ENCODE peak calls at places on chromosomes 12 and 14, in five cellular contexts. A is H7, L is fibroblast of mammary gland, H is cardiac fibroblast, K is AG10803. R is an unnamed sample.

GRCh38 chr14:105485720-105486332 is 860 bp upstream of the CRIP1 start:
- DNase-seq in H (no peak), A (peak), L (no peak), K (no peak), R (peak)

GRCh38 chr12:110111476-110112334 is 12.5 kb upstream of the IFT81 start:
- DNase-seq in H (no peak), K (no peak), A (no peak), L (no peak), R (no peak)

GRCh38 chr12:110844551-110845395 is 2.0 kb upstream of the CCDC63 start:
- DNase-seq in L (peak), H (peak), A (no peak), K (peak), R (no peak)

GRCh38 chr14:104183796-104184195 is 45.4 kb downstream of the KIF26A start:
- DNase-seq in H (no peak), A (peak), L (no peak), K (no peak), R (no peak)

GRCh38 chr14:104972301-104973211 is 5.6 kb downstream of the AHNAK2 start:
- DNase-seq in A (no peak), H (peak), L (peak), K (peak), R (peak)

GRCh38 chr12:27999521-27999920 is 27.0 kb upstream of the PTHLH start:
- DNase-seq in L (peak), H (peak), A (no peak), K (peak), R (no peak)

GRCh38 chr12:43903686-43904085 is 67.8 kb downstream of the TMEM117 start:
- DNase-seq in K (no peak), L (no peak), H (no peak), A (no peak), R (no peak)

GRCh38 chr12:22634883-22635282 is 9.9 kb downstream of the ETNK1 start:
- DNase-seq in H (no peak), A (no peak), K (no peak), L (no peak), R (no peak)

GRCh38 chr12:25768151-25768550 is 190.3 kb upstream of the RASSF8 start:
- DNase-seq in H (no peak), K (no peak), A (no peak), L (no peak), R (no peak)

GRCh38 chr14:62670526-62670925 is 374.7 kb downstream of the KCNH5 start:
- DNase-seq in K (no peak), A (no peak), H (peak), L (peak), R (no peak)

GRCh38 chr12:2779281-2779680 is 15.5 kb upstream of the FKBP4 start:
- DNase-seq in L (no peak), H (no peak), A (peak), K (no peak), R (peak)

GRCh38 chr12:12786371-12786715 is 884 bp downstream of the APOLD1 start:
- DNase-seq in H (no peak), L (peak), A (no peak), K (peak), R (no peak)

GRCh38 chr12:43776498-43776897 is 17.7 kb downstream of the IRAK4 start:
- DNase-seq in L (peak), K (peak), H (peak), A (peak), R (peak)

GRCh38 chr12:40446385-40446784 is 221.6 kb downstream of the LRRK2 start:
- DNase-seq in A (peak), K (peak), L (peak), H (peak), R (no peak)

GRCh38 chr12:70449074-70449757 is 83.1 kb downstream of the KCNMB4 start:
- DNase-seq in H (peak), L (peak), A (no peak), K (no peak), R (no peak)

GRCh38 chr12:89453121-89453520 is 71.5 kb downstream of the GALNT4 start:
- DNase-seq in K (no peak), H (no peak), L (no peak), A (no peak), R (no peak)

GRCh38 chr12:53983580-53984572 is 1.1 kb upstream of the HOXC10 start:
- DNase-seq in L (no peak), A (peak), H (no peak), K (peak), R (no peak)

GRCh38 chr12:122474324-122474716 is 26.4 kb downstream of the ZCCHC8 start:
- DNase-seq in H (no peak), A (no peak), L (no peak), K (no peak), R (no peak)

GRCh38 chr12:32854097-32854496 is 42.5 kb downstream of the PKP2 start:
- DNase-seq in K (no peak), H (no peak), L (no peak), A (no peak), R (no peak)

GRCh38 chr12:49233842-49234526 is 30.9 kb upstream of the TUBA1C start:
- DNase-seq in L (no peak), K (no peak), A (no peak), H (no peak), R (no peak)

GRCh38 chr14:55131782-55132181 is 2.7 kb downstream of the LGALS3 start:
- DNase-seq in A (no peak), H (no peak), K (peak), L (peak), R (no peak)

GRCh38 chr12:13090054-13090453 is 13.4 kb downstream of the GSG1 start:
- DNase-seq in K (no peak), H (no peak), L (no peak), A (no peak), R (no peak)

GRCh38 chr12:49806877-49807276 is 21.3 kb downstream of the NCKAP5L start:
- DNase-seq in A (no peak), K (no peak), H (no peak), L (no peak), R (no peak)

GRCh38 chr12:89087149-89087834 is 265.0 kb downstream of the DUSP6 start:
- DNase-seq in K (no peak), A (no peak), L (no peak), H (no peak), R (no peak)

GRCh38 chr12:114982760-114983159 is 298.8 kb upstream of the TBX3 start:
- DNase-seq in H (peak), A (peak), L (peak), K (no peak), R (no peak)

DNA sequence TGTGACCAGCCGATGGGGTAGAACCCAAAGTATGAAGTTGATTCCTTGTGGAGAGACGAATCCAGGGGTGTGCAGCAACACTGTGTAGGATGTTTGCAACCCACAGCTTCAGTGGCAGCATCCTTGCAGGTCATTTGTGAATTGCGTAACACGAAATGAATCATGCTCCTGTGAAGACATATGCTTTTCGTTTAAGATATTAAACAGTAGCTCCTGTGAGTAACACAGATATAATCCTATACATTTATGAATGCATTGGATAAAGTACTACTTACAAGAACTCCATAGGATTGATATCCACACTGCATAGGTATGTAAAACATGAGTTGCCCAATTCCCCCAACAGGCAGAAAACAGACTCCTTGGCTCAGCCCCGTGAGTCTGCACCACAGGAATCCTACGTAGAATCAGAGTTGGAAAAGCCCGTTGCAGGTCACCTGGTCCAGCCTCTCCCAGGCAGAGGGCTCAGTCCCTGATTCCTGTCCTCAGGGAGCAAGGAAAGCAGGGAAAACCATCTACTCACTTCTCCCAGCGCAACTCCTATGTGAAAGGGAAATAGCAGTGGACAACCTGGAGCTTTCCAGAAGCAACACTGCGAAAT is 75.8 kb downstream of the GPATCH2L start:
- DNase-seq in K (peak), L (peak), H (peak), A (peak), R (no peak)
- H3K4me3 ChIP-seq in K (no peak), L (no peak), H (no peak), A (no peak), R (no peak)

GRCh38 chr14:38256358-38256840 is 506 bp upstream of the CLEC14A start:
- DNase-seq in H (peak), A (peak), L (peak), K (peak), R (no peak)
- H3K4me3 ChIP-seq in H (peak), A (peak), L (no peak), K (no peak), R (no peak)

GRCh38 chr14:73245401-73246325 is 8.4 kb downstream of the PAPLN start:
- DNase-seq in K (peak), H (peak), L (peak), A (peak), R (no peak)
- H3K4me3 ChIP-seq in K (peak), H (peak), L (peak), A (peak), R (no peak)

GRCh38 chr12:92022093-92022492 is 123.6 kb downstream of the BTG1 start:
- DNase-seq in A (no peak), H (no peak), K (no peak), L (no peak), R (no peak)
- H3K4me3 ChIP-seq in A (no peak), H (no peak), K (no peak), L (no peak), R (no peak)

GRCh38 chr12:117098071-117098360 is 1.2 kb downstream of the TESC start:
- DNase-seq in A (no peak), H (no peak), K (no peak), L (no peak), R (no peak)
- H3K4me3 ChIP-seq in A (peak), H (no peak), K (no peak), L (no peak), R (no peak)